ENCODE peak calls at places on chromosomes 12 and 14, in nine cellular contexts. R is AG09309; Z is spleen; M is C1 segment of cervical spinal cord; X is stimulated activated CD4-positive, alpha-beta T cell treated with anti-CD3 and anti-CD28 coated beads, Interleukin-4, amount 100 ng/mL, for 4 hours; I is lung; Q is upper lobe of right lung; V is activated gamma-delta T cell treated with Interleukin-2 at 50 U/mL for 16 hours; A is RPMI7951. Y is an unnamed sample.

GRCh38 chr14:88422919-88423318 is 37.5 kb downstream of the SPATA7 start:
- DNase-seq in R (peak; percentile 55), Z (no peak), M (no peak), X (no peak), I (no peak), Q (no peak), V (no peak), A (peak; percentile 55), Y (no peak)

GRCh38 chr14:22070119-22070982 is 396.7 kb upstream of the OR4E1 start:
- DNase-seq in R (no peak), Z (peak; percentile 85), M (no peak), X (peak; percentile 32), I (no peak), Q (no peak), V (peak; percentile 62), A (peak; percentile 3), Y (no peak)

GRCh38 chr14:63663428-63664142 is 21.9 kb upstream of the WDR89 start:
- DNase-seq in R (no peak), Z (no peak), M (no peak), X (no peak), I (no peak), Q (no peak), V (no peak), A (peak; percentile 6), Y (no peak)

GRCh38 chr12:123150273-123150803 is 552 bp downstream of the PITPNM2 start:
- DNase-seq in R (no peak), Z (peak; percentile 80), M (no peak), X (peak; percentile 24), I (no peak), Q (peak; percentile 78), V (peak; percentile 12), A (peak; percentile 27), Y (no peak)

GRCh38 chr14:91872011-91872476 is 4.7 kb upstream of the TC2N start:
- DNase-seq in R (no peak), Z (no peak), M (no peak), X (peak; percentile 35), I (no peak), Q (peak; percentile 76), V (peak; percentile 34), A (no peak), Y (no peak)

GRCh38 chr12:130347588-130347987 is 9.9 kb downstream of the PIWIL1 start:
- DNase-seq in R (no peak), Z (no peak), M (no peak), X (no peak), I (no peak), Q (no peak), V (no peak), A (no peak), Y (no peak)

GRCh38 chr12:31947971-31948370 is 11.2 kb upstream of the RESF1 start:
- DNase-seq in R (no peak), Z (no peak), M (no peak), X (no peak), I (no peak), Q (no peak), V (no peak), A (no peak), Y (no peak)

GRCh38 chr12:114400925-114401324 is 5.0 kb downstream of the TBX5 start:
- DNase-seq in R (peak; percentile 67), Z (no peak), M (no peak), X (no peak), I (no peak), Q (no peak), V (no peak), A (no peak), Y (no peak)

GRCh38 chr12:133264173-133264572 is 28.5 kb upstream of the ANHX start:
- DNase-seq in R (no peak), Z (no peak), M (no peak), X (no peak), I (no peak), Q (no peak), V (no peak), A (no peak), Y (no peak)

GRCh38 chr14:91059576-91060471 is 617 bp downstream of the RPS6KA5 start:
- DNase-seq in R (no peak), Z (peak; percentile 93), M (no peak), X (peak; percentile 54), I (peak; percentile 42), Q (peak; percentile 79), V (peak; percentile 62), A (no peak), Y (peak; percentile 15)

GRCh38 chr14:89600950-89601826 is 184.2 kb upstream of the FOXN3 start:
- DNase-seq in R (no peak), Z (no peak), M (no peak), X (no peak), I (no peak), Q (no peak), V (no peak), A (peak; percentile 13), Y (no peak)

GRCh38 chr14:70664698-70665447 is 23.2 kb downstream of the TTC9 start:
- DNase-seq in R (no peak), Z (no peak), M (no peak), X (no peak), I (no peak), Q (no peak), V (no peak), A (no peak), Y (no peak)

GRCh38 chr14:26286066-26286791 is 311.6 kb downstream of the NOVA1 start:
- DNase-seq in R (no peak), Z (no peak), M (no peak), X (no peak), I (no peak), Q (no peak), V (no peak), A (no peak), Y (no peak)

GRCh38 chr12:112861284-112861683 is 45.5 kb upstream of the OAS1 start:
- DNase-seq in R (no peak), Z (no peak), M (no peak), X (no peak), I (no peak), Q (no peak), V (no peak), A (no peak), Y (no peak)

GRCh38 chr14:89571502-89571901 is 154.5 kb upstream of the FOXN3 start:
- DNase-seq in R (no peak), Z (no peak), M (no peak), X (no peak), I (no peak), Q (no peak), V (no peak), A (no peak), Y (no peak)

GRCh38 chr12:103751600-103751999 is 89.4 kb downstream of the NT5DC3 start:
- DNase-seq in R (no peak), Z (no peak), M (no peak), X (no peak), I (no peak), Q (no peak), V (no peak), A (no peak), Y (no peak)